ENCODE peak calls at places on chromosomes 5 and 9, in eight cellular contexts. Q is uterus; U is CD8-positive, alpha-beta T cell; N is MM.1S; O is psoas muscle; K is tibial artery; M is adrenal gland; J is dorsolateral prefrontal cortex. S is an unnamed sample.
A peak's percentile ranks its signal among the peaks of the same experiment; 100 is the strongest.

GRCh38 chr9:121686930-121687541 is 35.6 kb downstream of the DAB2IP start:
- DNase-seq in N (peak; percentile 63), J (peak; percentile 73), K (peak; percentile 74), U (peak; percentile 68), O (peak; percentile 81), Q (peak; percentile 83), M (peak; percentile 93), S (peak; percentile 84)

GRCh38 chr5:168753691-168754254 is 174.6 kb upstream of the PANK3 start:
- DNase-seq in K (no peak), J (no peak), Q (no peak), M (peak; percentile 7), N (no peak), O (no peak), U (peak; percentile 36), S (no peak)

GRCh38 chr9:92609142-92609500 is 60.8 kb downstream of the IPPK start:
- DNase-seq in J (no peak), N (no peak), K (no peak), O (no peak), Q (no peak), U (no peak), M (no peak), S (peak; percentile 44)

GRCh38 chr9:13279284-13280162 is at the start of gene MPDZ:
- DNase-seq in M (peak; percentile 78), K (peak; percentile 38), O (peak; percentile 70), Q (peak; percentile 71), U (no peak), J (peak; percentile 59), N (no peak), S (peak; percentile 75)

GRCh38 chr5:59798862-59799667 is 94.5 kb downstream of the PDE4D start:
- DNase-seq in Q (no peak), U (no peak), K (no peak), M (no peak), N (peak; percentile 35), J (no peak), O (no peak), S (no peak)

GRCh38 chr5:180161420-180162303 is 47.3 kb downstream of the RASGEF1C start:
- DNase-seq in J (peak; percentile 77), U (no peak), M (peak; percentile 54), Q (no peak), N (no peak), O (no peak), K (no peak), S (no peak)

GRCh38 chr5:43467100-43467499 is 16.6 kb downstream of the TMEM267 start:
- DNase-seq in J (no peak), O (no peak), M (no peak), Q (no peak), U (no peak), N (no peak), K (no peak), S (no peak)

GRCh38 chr5:65034782-65035181 is 266.1 kb downstream of the CWC27 start:
- DNase-seq in N (no peak), U (no peak), K (no peak), M (no peak), O (no peak), J (no peak), Q (peak; percentile 20), S (no peak)

GRCh38 chr9:14857449-14858305 is 52.6 kb downstream of the FREM1 start:
- DNase-seq in M (no peak), Q (no peak), N (no peak), O (no peak), J (no peak), U (no peak), K (no peak), S (no peak)

GRCh38 chr5:179243333-179243732 is 101.9 kb downstream of the ADAMTS2 start:
- DNase-seq in N (no peak), M (no peak), U (no peak), O (no peak), J (peak; percentile 70), Q (peak; percentile 14), K (no peak), S (no peak)

GRCh38 chr9:112252194-112252593 is 77.1 kb upstream of the SUSD1 start:
- DNase-seq in U (no peak), Q (no peak), O (no peak), K (no peak), N (no peak), M (no peak), J (no peak), S (no peak)

GRCh38 chr5:175131432-175131831 is 312.6 kb downstream of the DRD1 start:
- DNase-seq in O (no peak), Q (no peak), N (no peak), J (no peak), M (no peak), K (no peak), U (no peak), S (no peak)

GRCh38 chr5:32814141-32814540 is 103.0 kb downstream of the NPR3 start:
- DNase-seq in O (no peak), J (no peak), K (no peak), M (no peak), U (no peak), Q (no peak), N (no peak), S (no peak)

GRCh38 chr9:99348289-99348688 is 126.2 kb downstream of the SEC61B start:
- DNase-seq in Q (no peak), U (peak; percentile 21), N (no peak), K (no peak), O (no peak), J (no peak), M (no peak), S (no peak)

DNA sequence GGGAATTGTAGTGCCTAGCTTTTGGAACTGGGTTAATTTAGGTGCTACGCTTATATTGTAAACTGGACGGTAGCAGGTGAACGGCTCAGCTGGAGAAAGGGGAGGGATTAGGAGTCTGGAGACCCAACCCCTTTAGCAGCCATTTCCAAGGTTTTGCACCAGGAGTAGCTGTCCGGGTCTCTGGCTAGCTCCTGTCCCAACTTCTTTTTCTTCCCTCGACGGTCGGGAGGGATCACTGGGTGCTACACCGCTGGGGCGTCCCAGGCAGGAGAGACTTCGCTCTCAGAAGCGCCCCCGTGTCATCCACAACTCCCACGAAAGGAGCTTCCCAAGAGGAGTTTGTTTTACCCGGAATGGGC is 1640.9 kb upstream of the C9orf72 start:
- DNase-seq in M (no peak), O (no peak), U (no peak), N (no peak), K (no peak), Q (peak; percentile 28), J (no peak), S (no peak)
- TF ChIP-seq CTCF in M (no peak), O (no peak), U (no peak), N (no peak), K (no peak), Q (no peak), J (no peak), S (no peak)

DNA sequence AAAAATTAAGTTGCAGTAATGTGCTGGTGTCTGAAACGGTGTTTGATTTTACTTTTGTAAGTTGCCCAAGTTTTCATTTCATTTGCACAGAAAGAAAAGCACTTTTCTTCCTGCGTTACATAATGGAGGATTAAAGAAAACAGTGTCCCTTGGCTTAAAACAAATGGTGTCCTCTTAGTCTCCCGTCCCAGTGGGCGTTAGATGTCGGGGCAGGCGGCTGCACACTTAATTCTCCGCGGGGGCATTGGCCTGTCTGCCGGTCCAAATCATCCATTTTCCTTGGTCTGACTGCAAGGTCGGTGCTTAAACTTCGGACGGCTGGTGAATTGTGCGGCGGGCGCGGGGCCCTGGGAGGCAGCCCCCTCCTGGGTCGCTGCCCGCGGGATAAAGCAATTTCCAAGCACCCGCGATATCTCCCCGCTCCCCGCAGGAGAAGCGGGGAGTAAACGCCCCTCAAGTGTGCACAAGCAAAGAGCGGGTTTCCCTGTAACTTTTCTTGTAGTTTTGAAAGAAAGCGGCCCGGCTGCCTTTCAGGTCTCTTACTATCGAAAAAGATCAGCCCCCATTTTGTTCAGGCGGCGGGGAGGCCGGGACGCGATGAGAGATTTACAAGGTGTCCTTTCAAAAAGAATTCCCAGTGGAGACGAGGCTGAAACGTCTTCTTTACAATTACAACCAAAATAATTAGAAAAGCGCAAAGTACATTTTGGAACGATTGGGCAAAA is 1.5 kb downstream of the IRX1 start:
- DNase-seq in Q (no peak), K (no peak), J (no peak), M (no peak), O (no peak), U (no peak), N (no peak), S (no peak)
- H3K27me3 ChIP-seq in Q (no peaks in the 10 kb centered on the region), K (no peaks in the 10 kb centered on the region), J (peaks cover 97% of the 10 kb centered on the region), M (peaks cover 90% of the 10 kb centered on the region), O (peaks cover 97% of the 10 kb centered on the region), U (peaks cover 11% of the 10 kb centered on the region), N (no peaks in the 10 kb centered on the region), S (peaks cover 97% of the 10 kb centered on the region)

GRCh38 chr5:159175547-159175946 is 33.8 kb downstream of the RNF145 start:
- DNase-seq in Q (no peak), N (no peak), M (no peak), U (no peak), O (no peak), K (no peak), J (no peak), S (no peak)

GRCh38 chr5:159182691-159183090 is 26.7 kb downstream of the RNF145 start:
- DNase-seq in N (no peak), Q (no peak), J (no peak), O (no peak), K (no peak), U (no peak), M (no peak), S (no peak)

GRCh38 chr5:159179556-159180305 is 29.6 kb downstream of the RNF145 start:
- DNase-seq in M (no peak), J (no peak), U (no peak), Q (no peak), K (no peak), O (no peak), N (no peak), S (no peak)

GRCh38 chr5:159181152-159181551 is 28.2 kb downstream of the RNF145 start:
- DNase-seq in N (no peak), M (no peak), Q (no peak), O (no peak), J (no peak), K (no peak), U (no peak), S (no peak)

GRCh38 chr5:159178978-159179377 is 30.4 kb downstream of the RNF145 start:
- DNase-seq in K (no peak), N (no peak), U (no peak), Q (no peak), M (peak; percentile 69), O (no peak), J (no peak), S (no peak)
- H3K27ac ChIP-seq in K (peak overlapping the region; percentile 34), N (no peak overlapping the region), U (no peak overlapping the region), Q (peak overlapping the region; percentile 64), M (peak overlapping the region; percentile 2), O (no peak overlapping the region), J (no peak overlapping the region), S (peak overlapping the region; percentile 46)

GRCh38 chr9:75002422-75003023 is 25.6 kb downstream of the CARNMT1 start:
- DNase-seq in Q (no peak), O (no peak), M (no peak), J (no peak), U (no peak), K (no peak), N (no peak), S (no peak)
- TF ChIP-seq CTCF in Q (no peak), O (no peak), M (no peak), J (no peak), U (peak; percentile 37), K (no peak), N (no peak), S (no peak)

GRCh38 chr5:77869115-77869798 is 93.1 kb upstream of the TBCA start:
- DNase-seq in K (no peak), O (no peak), J (no peak), U (no peak), N (no peak), Q (no peak), M (no peak), S (no peak)
- H3K27me3 ChIP-seq in K (no peaks in the 10 kb centered on the region), O (no peaks in the 10 kb centered on the region), J (no peaks in the 10 kb centered on the region), U (no peaks in the 10 kb centered on the region), N (no peaks in the 10 kb centered on the region), Q (no peaks in the 10 kb centered on the region), M (no peaks in the 10 kb centered on the region), S (no peaks in the 10 kb centered on the region)

S was measured in heart left ventricle.